ENCODE peak calls at places on chromosomes 13 and 19, in four cellular contexts. C, E, A and O are unnamed samples.
A peak's percentile ranks its signal among the peaks of the same experiment; 100 is the strongest.

GRCh38 chr19:9969688-9969975 is 33.3 kb upstream of the OLFM2 start:
- DNase-seq in C (no peak), E (no peak), A (no peak), O (no peak)

GRCh38 chr13:21637296-21637695 is 33.3 kb upstream of the MICU2 start:
- DNase-seq in C (peak; percentile 43), E (peak; percentile 99), A (peak; percentile 50), O (no peak)

GRCh38 chr19:31448221-31448657 is 99.0 kb upstream of the TSHZ3 start:
- DNase-seq in C (peak; percentile 60), E (peak; percentile 69), A (no peak), O (peak; percentile 39)

GRCh38 chr19:35120492-35120891 is 4.9 kb downstream of the FXYD3 start:
- DNase-seq in C (no peak), E (peak; percentile 98), A (no peak), O (no peak)

GRCh38 chr19:3976495-3977241 is 5.8 kb upstream of the DAPK3 start:
- DNase-seq in C (no peak), E (no peak), A (no peak), O (no peak)

GRCh38 chr13:99911069-99911964 is 60.2 kb downstream of the ZIC5 start:
- DNase-seq in C (no peak), E (no peak), A (no peak), O (no peak)

GRCh38 chr13:41533676-41534075 is 76.3 kb downstream of the RGCC start:
- DNase-seq in C (no peak), E (no peak), A (no peak), O (no peak)

GRCh38 chr19:10009269-10009665 is 1.0 kb downstream of the COL5A3 start:
- DNase-seq in C (peak; percentile 79), E (peak; percentile 24), A (no peak), O (peak; percentile 82)

GRCh38 chr13:51645154-51645650 is 60.9 kb downstream of the WDFY2 start:
- DNase-seq in C (peak; percentile 47), E (peak; percentile 63), A (no peak), O (no peak)

GRCh38 chr19:18791315-18791678 is 192 bp upstream of the COMP start:
- DNase-seq in C (no peak), E (no peak), A (no peak), O (no peak)

GRCh38 chr19:17755977-17756670 is 4.8 kb downstream of the FCHO1 start:
- DNase-seq in C (peak; percentile 49), E (no peak), A (peak; percentile 49), O (no peak)

GRCh38 chr19:49560358-49560900 is 19.9 kb downstream of the NOSIP start:
- DNase-seq in C (no peak), E (no peak), A (no peak), O (no peak)

GRCh38 chr19:2271516-2272103 is 10.4 kb downstream of the PEAK3 start:
- DNase-seq in C (peak; percentile 43), E (peak; percentile 71), A (no peak), O (no peak)

GRCh38 chr19:42627916-42628315 is 33.2 kb upstream of the CEACAM8 start:
- DNase-seq in C (no peak), E (no peak), A (no peak), O (no peak)

GRCh38 chr19:492091-492531 is 4.2 kb upstream of the MADCAM1 start:
- DNase-seq in C (peak; percentile 33), E (no peak), A (no peak), O (no peak)

GRCh38 chr19:10295847-10296591 is 6.3 kb downstream of the ICAM5 start:
- DNase-seq in C (no peak), E (no peak), A (no peak), O (no peak)

GRCh38 chr13:113421673-113422270 is 31.5 kb downstream of the ADPRHL1 start:
- DNase-seq in C (peak; percentile 67), E (no peak), A (no peak), O (no peak)

GRCh38 chr19:35539314-35539713 is 6.1 kb downstream of the GAPDHS start:
- DNase-seq in C (no peak), E (no peak), A (no peak), O (no peak)

GRCh38 chr19:38277969-38278680 is 13.8 kb downstream of the SPINT2 start:
- DNase-seq in C (no peak), E (no peak), A (no peak), O (no peak)

GRCh38 chr13:81957121-81957520 is 1616.2 kb upstream of the SPRY2 start:
- DNase-seq in C (no peak), E (no peak), A (peak; percentile 0), O (no peak)

GRCh38 chr19:6421075-6422014 is 3.3 kb downstream of the KHSRP start:
- DNase-seq in C (no peak), E (no peak), A (no peak), O (no peak)

GRCh38 chr19:35513231-35513974 is at the start of gene DMKN:
- DNase-seq in C (peak; percentile 52), E (peak; percentile 77), A (no peak), O (no peak)

GRCh38 chr19:38543807-38544568 is 73.8 kb downstream of the MAP4K1 start:
- DNase-seq in C (peak; percentile 77), E (peak; percentile 93), A (peak; percentile 98), O (no peak)

GRCh38 chr13:113647351-113648217 is 10.4 kb downstream of the ATP4B start:
- DNase-seq in C (peak; percentile 51), E (peak; percentile 59), A (peak; percentile 5), O (peak; percentile 38)

GRCh38 chr13:37392389-37392788 is 206.2 kb downstream of the POSTN start:
- DNase-seq in C (no peak), E (no peak), A (no peak), O (no peak)

GRCh38 chr13:112341976-112342735 is 34.0 kb upstream of the SPACA7 start:
- DNase-seq in C (no peak), E (no peak), A (no peak), O (no peak)

GRCh38 chr19:16226184-16226591 is 28.5 kb downstream of the AP1M1 start:
- DNase-seq in C (no peak), E (no peak), A (no peak), O (no peak)

GRCh38 chr19:40549007-40549708 is 27.5 kb upstream of the SHKBP1 start:
- DNase-seq in C (peak; percentile 81), E (peak; percentile 30), A (peak; percentile 92), O (peak; percentile 71)

GRCh38 chr13:73286177-73286576 is 227.4 kb downstream of the KLF5 start:
- DNase-seq in C (no peak), E (no peak), A (no peak), O (no peak)
- TF ChIP-seq CTCF in C (no peak), E (peak; percentile 21), A (no peak), O (no peak)

GRCh38 chr19:23909222-23909621 is 5.5 kb upstream of the ZNF726 start:
- DNase-seq in C (no peak), E (no peak), A (no peak), O (no peak)
- TF ChIP-seq CTCF in C (no peak), E (no peak), A (no peak), O (no peak)

GRCh38 chr13:85737952-85738351 is 61.3 kb downstream of the SLITRK6 start:
- DNase-seq in C (no peak), E (no peak), A (no peak), O (no peak)
- TF ChIP-seq CTCF in C (no peak), E (no peak), A (no peak), O (no peak)

DNA sequence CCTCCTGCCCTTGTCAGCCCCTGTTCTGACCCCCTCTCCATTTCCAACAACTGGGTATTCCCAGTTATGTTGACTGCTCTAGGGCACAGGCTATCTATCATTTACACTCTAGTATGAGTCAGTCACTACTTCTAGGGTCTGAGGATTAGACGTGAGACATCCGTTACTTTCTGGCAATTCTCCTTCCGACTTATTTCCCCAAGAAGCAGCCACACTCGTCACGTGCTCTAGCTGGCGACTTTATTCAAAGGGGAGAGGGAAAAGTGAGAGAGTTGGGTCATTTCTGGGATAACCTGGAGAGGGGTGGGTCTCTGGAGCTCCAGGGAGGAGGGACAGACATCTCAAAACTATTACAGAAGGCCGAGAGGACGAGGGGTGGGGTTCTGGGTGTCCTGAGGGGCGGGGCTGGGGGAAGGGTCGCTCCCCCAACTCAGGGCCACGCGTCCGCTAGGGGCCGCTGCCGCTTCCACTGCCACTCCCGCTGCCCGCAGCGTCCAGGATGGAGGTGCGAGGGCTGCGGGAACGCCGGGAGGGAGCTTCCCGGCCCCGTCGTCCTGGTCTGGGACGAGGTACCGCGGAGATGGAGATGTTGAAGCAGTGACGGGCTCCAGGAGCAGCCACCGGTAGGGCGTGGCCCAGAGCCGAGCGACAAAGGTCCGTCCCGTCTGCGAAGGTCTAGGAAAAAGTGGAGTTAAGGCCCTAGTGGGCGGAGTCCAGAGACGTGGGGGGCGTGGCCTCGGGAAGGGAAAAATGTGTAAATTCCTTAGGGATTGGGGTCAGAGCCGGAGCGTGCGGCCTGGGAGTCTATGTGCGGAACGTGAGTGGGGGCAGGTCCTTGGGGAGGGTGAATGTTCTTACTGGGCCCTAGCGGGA is 8.9 kb downstream of the RTBDN start:
- DNase-seq in C (peak; percentile 54), E (no peak), A (no peak), O (no peak)
- TF ChIP-seq CTCF in C (peak; percentile 51), E (peak; percentile 47), A (peak; percentile 38), O (peak; percentile 45)